ENCODE peak calls at places on chromosomes 3 and 15, in eight cellular contexts. E is SK-N-SH, L is ecto neural progenitor cell, M is fibroblast of villous mesenchyme, I is fibroblast of the conjunctiva, X is endodermal cell, F is coronary artery, S is T follicular helper cell. Y is an unnamed sample.

GRCh38 chr3:113140876-113141275 is 70.5 kb upstream of the BOC start:
- DNase-seq in M (no peak), L (no peak), X (no peak), S (no peak), F (no peak), E (no peak), I (no peak), Y (no peak)

GRCh38 chr15:57340673-57341259 is 35.5 kb upstream of the CGNL1 start:
- DNase-seq in E (peak; percentile 72), L (peak; percentile 71), I (peak; percentile 59), F (no peak), S (no peak), X (peak; percentile 80), M (peak; percentile 75), Y (no peak)

GRCh38 chr3:173109143-173109542 is 31.9 kb downstream of the SPATA16 start:
- DNase-seq in F (no peak), E (no peak), M (no peak), L (no peak), S (no peak), X (peak; percentile 53), I (no peak), Y (no peak)

GRCh38 chr3:25259871-25260270 is 168.2 kb upstream of the RARB start:
- DNase-seq in E (no peak), L (no peak), F (no peak), M (peak; percentile 7), S (no peak), I (peak; percentile 48), X (no peak), Y (no peak)

GRCh38 chr3:23202203-23202920 is 765 bp upstream of the UBE2E2 start:
- DNase-seq in E (no peak), M (peak; percentile 15), S (no peak), I (no peak), L (no peak), F (peak; percentile 82), X (peak; percentile 79), Y (no peak)

GRCh38 chr3:123042413-123042812 is 14.8 kb upstream of the SEMA5B start:
- DNase-seq in S (no peak), F (no peak), E (no peak), L (no peak), X (no peak), I (no peak), M (no peak), Y (peak; percentile 52)

GRCh38 chr15:69141286-69141701 is 19.1 kb upstream of the GLCE start:
- DNase-seq in I (no peak), F (no peak), M (no peak), E (peak; percentile 57), L (no peak), X (peak; percentile 43), S (no peak), Y (no peak)

GRCh38 chr3:171187706-171188290 is 161.3 kb upstream of the SLC2A2 start:
- DNase-seq in X (peak; percentile 62), I (no peak), M (peak; percentile 55), F (no peak), L (no peak), E (peak; percentile 48), S (no peak), Y (no peak)

GRCh38 chr15:41847206-41847605 is 8.6 kb downstream of the PLA2G4B start:
- DNase-seq in M (no peak), E (no peak), F (no peak), S (no peak), L (no peak), X (no peak), I (no peak), Y (no peak)

GRCh38 chr3:27570421-27571106 is 86.4 kb upstream of the SLC4A7 start:
- DNase-seq in L (no peak), F (no peak), X (no peak), I (no peak), E (no peak), S (no peak), M (no peak), Y (no peak)

GRCh38 chr15:89898628-89899302 is 5.0 kb upstream of the AP3S2 start:
- DNase-seq in F (no peak), L (peak; percentile 59), X (peak; percentile 88), I (peak; percentile 29), E (peak; percentile 74), M (peak; percentile 41), S (peak; percentile 32), Y (no peak)

GRCh38 chr3:17194116-17194515 is 309.4 kb downstream of the PLCL2 start:
- DNase-seq in X (no peak), F (no peak), I (no peak), S (no peak), E (no peak), M (no peak), L (no peak), Y (no peak)

GRCh38 chr3:161854232-161854771 is 357.7 kb downstream of the OTOL1 start:
- DNase-seq in E (peak; percentile 3), F (no peak), S (no peak), M (peak; percentile 47), L (peak; percentile 51), X (peak; percentile 87), I (peak; percentile 8), Y (no peak)

GRCh38 chr15:73704869-73705645 is 20.9 kb downstream of the CD276 start:
- DNase-seq in S (peak; percentile 41), L (peak; percentile 75), E (peak; percentile 86), M (peak; percentile 50), F (no peak), X (peak; percentile 92), I (no peak), Y (peak; percentile 75)

GRCh38 chr15:88126695-88127476 is 129.7 kb downstream of the NTRK3 start:
- DNase-seq in L (no peak), F (no peak), E (no peak), M (no peak), S (no peak), X (no peak), I (no peak), Y (no peak)

GRCh38 chr3:136270179-136270578 is 20.0 kb downstream of the PCCB start:
- DNase-seq in X (no peak), S (no peak), M (no peak), E (no peak), I (no peak), L (no peak), F (no peak), Y (no peak)